ENCODE peak calls at places on chromosomes 7 and 10, in nine cellular contexts. V is GM12878, Q is Peyer's patch, K is suprapubic skin, O is transverse colon, F is body of pancreas, A is IMR-90, S is A549, H is esophagus squamous epithelium. Z is an unnamed sample.

GRCh38 chr7:2940466-2940865 is 96.4 kb upstream of the GNA12 start:
- DNase-seq in V (no peak), Q (no peak), K (no peak), O (no peak), F (no peak), A (no peak), S (no peak), H (no peak), Z (no peak)

GRCh38 chr10:1360581-1361164 is 304.5 kb downstream of the WDR37 start:
- DNase-seq in V (no peak), Q (no peak), K (peak; percentile 58), O (no peak), F (no peak), A (no peak), S (no peak), H (no peak), Z (no peak)

GRCh38 chr10:121033371-121033770 is 182.2 kb downstream of the WDR11 start:
- DNase-seq in V (no peak), Q (no peak), K (no peak), O (no peak), F (no peak), A (no peak), S (no peak), H (no peak), Z (no peak)

GRCh38 chr7:106959753-106960152 is 84.8 kb upstream of the PRKAR2B start:
- DNase-seq in V (no peak), Q (no peak), K (no peak), O (no peak), F (no peak), A (no peak), S (no peak), H (no peak), Z (no peak)

GRCh38 chr10:126119591-126119990 is 223.2 kb downstream of the FANK1 start:
- DNase-seq in V (no peak), Q (no peak), K (no peak), O (no peak), F (no peak), A (peak; percentile 11), S (peak; percentile 65), H (no peak), Z (no peak)

GRCh38 chr10:1526427-1527055 is 210.8 kb downstream of the ADARB2 start:
- DNase-seq in V (no peak), Q (no peak), K (no peak), O (no peak), F (no peak), A (no peak), S (no peak), H (no peak), Z (no peak)

GRCh38 chr10:117603726-117604125 is 61.2 kb downstream of the EMX2 start:
- DNase-seq in V (no peak), Q (no peak), K (peak; percentile 32), O (no peak), F (no peak), A (no peak), S (no peak), H (no peak), Z (no peak)

GRCh38 chr10:37384923-37385322 is 259.5 kb downstream of the ANKRD30A start:
- DNase-seq in V (no peak), Q (no peak), K (no peak), O (no peak), F (no peak), A (no peak), S (no peak), H (no peak), Z (no peak)

GRCh38 chr10:20903635-20904390 is 6.7 kb upstream of the NEBL start:
- DNase-seq in V (no peak), Q (no peak), K (no peak), O (no peak), F (no peak), A (no peak), S (no peak), H (no peak), Z (no peak)

DNA sequence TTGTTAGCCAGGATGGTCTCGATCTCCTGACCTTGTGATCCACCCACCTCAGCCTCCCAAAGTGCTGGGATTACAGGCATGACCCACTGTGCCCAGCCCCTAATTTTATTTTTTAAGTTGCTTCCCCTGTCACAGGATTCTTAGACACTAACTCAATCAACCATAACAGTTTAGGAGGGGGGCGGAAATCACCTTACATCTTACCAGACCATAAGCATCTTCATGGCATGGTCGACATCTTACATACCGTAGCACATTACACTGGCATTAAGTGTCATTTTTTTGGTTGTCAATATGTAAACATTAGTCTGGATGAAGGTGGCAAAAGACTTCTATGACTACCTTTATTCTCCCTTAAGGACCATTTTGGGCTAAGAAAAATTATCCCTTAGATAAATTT is 95.6 kb downstream of the TRIM24 start:
- DNase-seq in V (no peak), Q (no peak), K (no peak), O (no peak), F (no peak), A (no peak), S (no peak), H (no peak), Z (no peak)
- H3K9me3 ChIP-seq in V (peaks cover 27% of the 10 kb centered on the region), Q (peaks cover 10% of the 10 kb centered on the region), K (peaks cover 55% of the 10 kb centered on the region), O (peaks cover 39% of the 10 kb centered on the region), F (peaks cover 44% of the 10 kb centered on the region), A (peaks cover 26% of the 10 kb centered on the region), S (no peaks in the 10 kb centered on the region), H (no peaks in the 10 kb centered on the region), Z (no peaks in the 10 kb centered on the region)

GRCh38 chr10:3067045-3067858 is at the start of gene PFKP:
- DNase-seq in V (no peak), Q (peak; percentile 44), K (no peak), O (peak; percentile 58), F (peak; percentile 38), A (no peak), S (peak; percentile 49), H (no peak), Z (no peak)
- TF ChIP-seq POLR2A in V (peak; percentile 93), Q (peak; percentile 53), K (no peak), O (peak; percentile 67), F (peak; percentile 57), A (peak; percentile 94), S (peak; percentile 78), H (peak; percentile 77), Z (peak; percentile 46)

DNA sequence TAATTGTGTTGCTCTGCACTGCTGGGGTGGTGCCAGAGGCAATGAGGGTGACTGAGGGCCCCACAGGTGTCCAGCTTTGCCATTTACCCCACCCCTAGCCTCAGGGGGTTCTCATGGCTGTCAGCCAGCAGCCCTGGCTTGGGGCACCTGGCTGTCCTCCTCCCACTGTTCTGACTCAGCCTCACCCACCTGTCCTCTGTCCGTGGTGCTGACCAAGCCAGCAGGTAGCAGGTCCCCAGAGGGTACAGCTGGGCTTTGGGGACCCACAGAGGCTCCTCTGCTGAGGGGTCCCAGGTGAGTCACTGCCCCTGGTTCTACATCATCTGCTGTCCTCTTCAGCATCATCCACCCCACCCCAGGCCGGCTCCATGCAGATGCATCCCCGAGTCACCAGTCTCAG is 32.2 kb upstream of the ZNF716 start:
- DNase-seq in V (no peak), Q (no peak), K (no peak), O (no peak), F (no peak), A (no peak), S (no peak), H (no peak), Z (no peak)
- H3K9me3 ChIP-seq in V (no peaks in the 10 kb centered on the region), Q (no peaks in the 10 kb centered on the region), K (peaks cover 20% of the 10 kb centered on the region), O (no peaks in the 10 kb centered on the region), F (no peaks in the 10 kb centered on the region), A (peaks cover 37% of the 10 kb centered on the region), S (no peaks in the 10 kb centered on the region), H (no peaks in the 10 kb centered on the region), Z (no peaks in the 10 kb centered on the region)

GRCh38 chr7:73839743-73840714 is 2.3 kb downstream of the METTL27 start:
- DNase-seq in V (no peak), Q (no peak), K (no peak), O (no peak), F (no peak), A (no peak), S (no peak), H (no peak), Z (no peak)

GRCh38 chr7:73844131-73844547 is 1.8 kb upstream of the METTL27 start:
- DNase-seq in V (no peak), Q (no peak), K (no peak), O (no peak), F (no peak), A (no peak), S (no peak), H (no peak), Z (no peak)

GRCh38 chr7:73841689-73842247 is 548 bp downstream of the METTL27 start:
- DNase-seq in V (no peak), Q (no peak), K (no peak), O (peak; percentile 22), F (no peak), A (no peak), S (peak; percentile 69), H (no peak), Z (no peak)

GRCh38 chr7:73840715-73841379 is 1.5 kb downstream of the METTL27 start:
- DNase-seq in V (no peak), Q (no peak), K (no peak), O (no peak), F (no peak), A (no peak), S (no peak), H (no peak), Z (no peak)

GRCh38 chr7:73842248-73842895 is at the start of gene METTL27:
- DNase-seq in V (peak; percentile 53), Q (peak; percentile 92), K (peak; percentile 97), O (peak; percentile 96), F (peak; percentile 97), A (peak; percentile 91), S (peak; percentile 92), H (peak; percentile 53), Z (peak; percentile 94)
- TF ChIP-seq POLR2A in V (peak; percentile 61), Q (peak; percentile 89), K (no peak), O (peak; percentile 89), F (peak; percentile 89), A (peak; percentile 85), S (peak; percentile 67), H (peak; percentile 32), Z (no peak)